ENCODE peak calls at places on chromosomes 13 and 19, in six cellular contexts. G is activated CD8-positive, alpha-beta memory T cell treated with anti-CD3 and anti-CD28 coated beads for 1 hour; L is stimulated activated CD4-positive, alpha-beta T cell treated with anti-CD3 and anti-CD28 coated beads, TNF-alpha, amount 100 ng/mL, for 24 hours; K is colonic mucosa; P is A549; I is AG08395. E is an unnamed sample.

GRCh38 chr13:42486711-42487198 is 87.2 kb upstream of the TNFSF11 start:
- DNase-seq in G (no peak), L (no peak), K (no peak), P (peak), I (peak), E (no peak)

GRCh38 chr19:4647676-4648644 is 8.6 kb downstream of the TNFAIP8L1 start:
- DNase-seq in G (no peak), L (no peak), K (no peak), P (no peak), I (no peak), E (no peak)

GRCh38 chr19:49243129-49243528 is 81.9 kb downstream of the SLC6A16 start:
- DNase-seq in G (no peak), L (no peak), K (no peak), P (no peak), I (no peak), E (no peak)

GRCh38 chr13:111609631-111610030 is 289.2 kb downstream of the TEX29 start:
- DNase-seq in G (no peak), L (no peak), K (no peak), P (no peak), I (no peak), E (no peak)

GRCh38 chr13:99989376-99990044 is 7.9 kb downstream of the ZIC2 start:
- DNase-seq in G (no peak), L (no peak), K (no peak), P (no peak), I (no peak), E (no peak)

GRCh38 chr13:33548065-33548464 is 262.5 kb upstream of the STARD13 start:
- DNase-seq in G (no peak), L (no peak), K (no peak), P (no peak), I (no peak), E (no peak)

GRCh38 chr19:18401580-18402112 is 4.2 kb upstream of the LRRC25 start:
- DNase-seq in G (no peak), L (no peak), K (peak), P (peak), I (peak), E (no peak)

GRCh38 chr19:30406220-30406944 is 34.2 kb downstream of the ZNF536 start:
- DNase-seq in G (no peak), L (no peak), K (no peak), P (peak), I (peak), E (no peak)

GRCh38 chr19:16015805-16016173 is 60.5 kb upstream of the TPM4 start:
- DNase-seq in G (no peak), L (no peak), K (no peak), P (no peak), I (no peak), E (no peak)

GRCh38 chr19:19549804-19550453 is 11.9 kb downstream of the CILP2 start:
- DNase-seq in G (no peak), L (no peak), K (no peak), P (no peak), I (no peak), E (no peak)

GRCh38 chr13:25153736-25154135 is 18.4 kb downstream of the AMER2 start:
- DNase-seq in G (no peak), L (no peak), K (no peak), P (no peak), I (no peak), E (no peak)

GRCh38 chr13:110506396-110506795 is 55.1 kb downstream of the RAB20 start:
- DNase-seq in G (no peak), L (no peak), K (no peak), P (no peak), I (no peak), E (no peak)

GRCh38 chr19:19420570-19421301 is 15.3 kb downstream of the GATAD2A start:
- DNase-seq in G (no peak), L (no peak), K (no peak), P (no peak), I (peak), E (no peak)

GRCh38 chr13:99894835-99895427 is 76.6 kb downstream of the ZIC5 start:
- DNase-seq in G (no peak), L (no peak), K (no peak), P (no peak), I (no peak), E (no peak)

GRCh38 chr19:13058951-13059660 is 43.6 kb downstream of the LYL1 start:
- DNase-seq in G (no peak), L (no peak), K (no peak), P (no peak), I (no peak), E (no peak)

GRCh38 chr19:5120321-5120720 is 151.4 kb downstream of the KDM4B start:
- DNase-seq in G (no peak), L (no peak), K (no peak), P (no peak), I (no peak), E (no peak)

GRCh38 chr19:5338661-5339469 is 1.7 kb downstream of the PTPRS start:
- DNase-seq in G (no peak), L (no peak), K (no peak), P (no peak), I (no peak), E (no peak)

GRCh38 chr19:42272989-42273406 is 3.9 kb downstream of the CIC start:
- DNase-seq in G (no peak), L (no peak), K (no peak), P (no peak), I (no peak), E (no peak)

GRCh38 chr13:22040810-22041364 is 370.0 kb downstream of the FGF9 start:
- DNase-seq in G (no peak), L (no peak), K (no peak), P (peak), I (no peak), E (no peak)

GRCh38 chr13:111382411-111382810 is 62.0 kb downstream of the TEX29 start:
- DNase-seq in G (no peak), L (no peak), K (no peak), P (no peak), I (no peak), E (no peak)

GRCh38 chr13:20331419-20331818 is 99.3 kb upstream of the GJB6 start:
- DNase-seq in G (no peak), L (no peak), K (no peak), P (no peak), I (no peak), E (no peak)

GRCh38 chr19:39236527-39236926 is 8.3 kb downstream of the IFNL3 start:
- DNase-seq in G (no peak), L (no peak), K (no peak), P (no peak), I (no peak), E (peak)

GRCh38 chr19:23956051-23956450 is 41.4 kb downstream of the ZNF726 start:
- DNase-seq in G (no peak), L (no peak), K (no peak), P (no peak), I (no peak), E (no peak)

GRCh38 chr19:4294389-4294788 is 7.8 kb downstream of the TMIGD2 start:
- DNase-seq in G (no peak), L (no peak), K (no peak), P (no peak), I (no peak), E (no peak)

GRCh38 chr19:54160182-54160811 is 776 bp upstream of the LENG1 start:
- DNase-seq in G (no peak), L (no peak), K (peak), P (no peak), I (no peak), E (no peak)

GRCh38 chr13:97212540-97213146 is 9.5 kb upstream of the MBNL2 start:
- DNase-seq in G (no peak), L (no peak), K (peak), P (peak), I (peak), E (no peak)

E was measured in T-helper 9 cell.